ENCODE peak calls at places on chromosomes 11 and 22, in four cellular contexts. J, F, K and G are unnamed samples.

GRCh38 chr11:102940714-102941588 is 14.6 kb downstream of the MMP13 start:
- DNase-seq in K (peak), F (peak), J (peak), G (peak)

GRCh38 chr11:126348806-126349582 is 6.5 kb upstream of the ST3GAL4 start:
- DNase-seq in F (no peak), K (no peak), J (no peak), G (no peak)

GRCh38 chr11:96307748-96308133 is 35.3 kb downstream of the MAML2 start:
- DNase-seq in F (no peak), K (no peak), J (no peak), G (no peak)

GRCh38 chr22:42326786-42327185 is 56.3 kb upstream of the TCF20 start:
- DNase-seq in F (no peak), K (no peak), J (no peak), G (no peak)

GRCh38 chr11:103699216-103699615 is 337.2 kb upstream of the DDI1 start:
- DNase-seq in K (no peak), F (no peak), J (no peak), G (no peak)

GRCh38 chr11:69928124-69928523 is 108.9 kb upstream of the FGF3 start:
- DNase-seq in J (no peak), K (no peak), F (no peak), G (no peak)

GRCh38 chr22:19984201-19984753 is 32.3 kb downstream of the ARVCF start:
- DNase-seq in J (peak), F (no peak), K (no peak), G (no peak)

GRCh38 chr11:14413307-14414072 is 54.5 kb upstream of the RRAS2 start:
- DNase-seq in J (peak), K (peak), F (no peak), G (no peak)

GRCh38 chr22:43237280-43237679 is 50.3 kb upstream of the TTLL12 start:
- DNase-seq in F (no peak), J (no peak), K (no peak), G (no peak)

GRCh38 chr11:77669848-77670511 is 32.4 kb upstream of the CLNS1A start:
- DNase-seq in J (no peak), F (no peak), K (no peak), G (peak)

GRCh38 chr22:16915711-16916110 is 90.5 kb upstream of the XKR3 start:
- DNase-seq in K (no peak), F (no peak), J (no peak), G (no peak)

GRCh38 chr11:41508121-41508520 is 48.7 kb upstream of the LRRC4C start:
- DNase-seq in F (no peak), K (no peak), J (no peak), G (no peak)

GRCh38 chr11:45887587-45887986 is 2.1 kb downstream of the MAPK8IP1 start:
- DNase-seq in J (no peak), K (no peak), F (no peak), G (no peak)

GRCh38 chr11:67289226-67289650 is at the start of gene ANKRD13D:
- DNase-seq in J (peak), F (no peak), K (no peak), G (no peak)

GRCh38 chr11:46475926-46476545 is 84.5 kb upstream of the CHRM4 start:
- DNase-seq in F (peak), K (no peak), J (no peak), G (no peak)

GRCh38 chr11:12867531-12867930 is 141.6 kb upstream of the RASSF10 start:
- DNase-seq in K (no peak), J (peak), F (no peak), G (no peak)

GRCh38 chr11:70299636-70300035 is 29.1 kb downstream of the PPFIA1 start:
- DNase-seq in F (no peak), J (no peak), K (no peak), G (no peak)

GRCh38 chr22:21457023-21457787 is 10.0 kb upstream of the TMEM191C start:
- DNase-seq in K (no peak), J (no peak), F (no peak), G (peak)

GRCh38 chr11:7495997-7496545 is 10.8 kb downstream of the OLFML1 start:
- DNase-seq in F (peak), K (no peak), J (no peak), G (no peak)

GRCh38 chr11:19323502-19323901 is 82.8 kb upstream of the E2F8 start:
- DNase-seq in F (no peak), K (no peak), J (no peak), G (no peak)

GRCh38 chr11:43920598-43921419 is 21.6 kb upstream of the C11orf96 start:
- DNase-seq in K (no peak), J (peak), F (no peak), G (peak)

GRCh38 chr11:47078751-47079524 is 97.7 kb downstream of the ARFGAP2 start:
- DNase-seq in J (no peak), K (no peak), F (no peak), G (no peak)

GRCh38 chr11:128619540-128620305 is 32.4 kb upstream of the ETS1 start:
- DNase-seq in F (no peak), J (no peak), K (no peak), G (no peak)

GRCh38 chr11:118161786-118162185 is 9.2 kb upstream of the SCN4B start:
- DNase-seq in K (no peak), F (no peak), J (no peak), G (no peak)

GRCh38 chr11:89633125-89633695 is 76.9 kb upstream of the TRIM77 start:
- DNase-seq in J (no peak), F (no peak), K (no peak), G (no peak)

GRCh38 chr22:35379146-35379993 is 1.5 kb upstream of the HMOX1 start:
- DNase-seq in F (no peak), J (no peak), K (no peak), G (peak)

GRCh38 chr22:35378547-35379078 is 2.3 kb upstream of the HMOX1 start:
- DNase-seq in K (no peak), J (no peak), F (no peak), G (peak)

GRCh38 chr22:35377735-35378134 is 3.2 kb upstream of the HMOX1 start:
- DNase-seq in K (no peak), F (no peak), J (no peak), G (no peak)

GRCh38 chr22:35375031-35375430 is 5.9 kb upstream of the HMOX1 start:
- DNase-seq in J (no peak), F (no peak), K (no peak), G (no peak)

GRCh38 chr22:35376728-35377472 is 4.0 kb upstream of the HMOX1 start:
- DNase-seq in F (peak), K (peak), J (peak), G (peak)
- TF ChIP-seq POLR2A in F (no peak), K (peak), J (peak), G (no peak)

DNA sequence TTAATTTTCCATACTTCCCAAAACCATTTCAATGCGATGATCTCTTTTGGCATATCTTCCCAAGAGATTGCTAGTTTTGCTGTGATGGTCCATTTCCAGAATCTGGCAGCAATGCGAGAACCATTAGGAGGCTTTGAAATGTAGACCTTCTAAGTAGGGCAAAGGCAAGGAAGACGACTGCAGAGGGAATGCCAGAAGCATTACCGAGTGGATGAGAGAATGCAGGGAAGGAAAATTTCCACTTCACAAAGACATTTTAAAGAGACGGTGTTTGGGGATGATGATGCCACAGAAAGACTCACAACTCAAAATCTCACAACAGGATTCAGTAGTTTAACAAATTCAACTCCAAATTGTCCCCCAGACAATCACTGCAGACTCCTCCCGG is 467 bp upstream of the CEP126 start:
- DNase-seq in F (no peak), J (no peak), K (no peak), G (no peak)
- TF ChIP-seq CBX5 in F (no peak), J (no peak), K (no peak), G (no peak)

GRCh38 chr11:65415499-65416340 is 6.9 kb upstream of the NEAT1 start:
- DNase-seq in F (no peak), J (no peak), K (no peak), G (peak)

GRCh38 chr11:65417702-65418430 is 4.7 kb upstream of the NEAT1 start:
- DNase-seq in F (no peak), K (no peak), J (peak), G (no peak)

GRCh38 chr11:65417221-65417701 is 5.3 kb upstream of the NEAT1 start:
- DNase-seq in J (no peak), K (no peak), F (no peak), G (no peak)

GRCh38 chr11:65414776-65415498 is 7.7 kb upstream of the NEAT1 start:
- DNase-seq in F (no peak), K (no peak), J (no peak), G (no peak)

DNA sequence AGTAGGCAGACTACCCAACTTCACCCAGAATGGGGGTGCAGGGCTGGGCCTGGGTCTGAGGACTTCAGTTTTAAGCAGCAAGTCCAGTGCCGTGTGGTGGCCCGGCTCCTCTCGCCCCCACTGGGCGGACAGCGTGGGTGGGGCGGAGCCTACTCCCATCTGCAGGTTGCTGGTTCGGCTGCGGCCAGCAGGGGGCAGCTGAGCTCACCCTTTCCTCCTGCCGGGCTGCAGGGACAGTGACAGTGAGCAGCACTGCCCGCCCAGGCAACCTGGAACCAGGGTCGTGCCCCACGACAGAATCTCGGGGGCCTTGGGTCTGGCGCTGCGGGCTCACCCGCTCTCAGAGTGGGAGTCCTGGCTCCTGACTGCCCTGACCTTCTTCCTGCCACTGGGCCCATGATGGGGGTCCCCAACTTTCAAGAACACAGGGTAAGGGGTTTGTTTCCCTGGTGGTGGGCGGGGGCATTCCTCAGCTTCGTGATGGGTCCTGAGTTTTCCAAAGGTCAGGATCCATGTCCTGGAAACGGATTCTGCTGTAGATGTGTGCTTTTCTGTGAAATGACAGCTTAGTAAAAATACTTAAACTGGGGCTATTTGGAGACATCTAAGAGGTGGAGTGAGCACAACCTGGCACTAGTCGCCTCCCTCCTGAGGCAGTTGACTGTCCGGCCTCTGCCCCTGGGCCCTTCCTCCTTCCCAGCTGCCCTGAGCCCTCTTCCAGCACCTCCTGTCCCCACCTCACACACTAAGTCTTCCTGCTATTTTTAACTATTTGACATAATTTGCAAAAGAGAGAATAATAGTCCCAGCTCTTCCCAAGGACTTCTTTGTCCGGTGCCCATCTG is 6.0 kb upstream of the NEAT1 start:
- DNase-seq in J (peak), K (peak), F (no peak), G (peak)
- TF ChIP-seq POLR2A in J (no peak), K (no peak), F (peak), G (no peak)

GRCh38 chr11:64834723-64835615 is 9.5 kb downstream of the CDC42BPG start:
- DNase-seq in K (no peak), J (no peak), F (no peak), G (no peak)
- TF ChIP-seq CBX5 in K (no peak), J (no peak), F (no peak), G (no peak)

DNA sequence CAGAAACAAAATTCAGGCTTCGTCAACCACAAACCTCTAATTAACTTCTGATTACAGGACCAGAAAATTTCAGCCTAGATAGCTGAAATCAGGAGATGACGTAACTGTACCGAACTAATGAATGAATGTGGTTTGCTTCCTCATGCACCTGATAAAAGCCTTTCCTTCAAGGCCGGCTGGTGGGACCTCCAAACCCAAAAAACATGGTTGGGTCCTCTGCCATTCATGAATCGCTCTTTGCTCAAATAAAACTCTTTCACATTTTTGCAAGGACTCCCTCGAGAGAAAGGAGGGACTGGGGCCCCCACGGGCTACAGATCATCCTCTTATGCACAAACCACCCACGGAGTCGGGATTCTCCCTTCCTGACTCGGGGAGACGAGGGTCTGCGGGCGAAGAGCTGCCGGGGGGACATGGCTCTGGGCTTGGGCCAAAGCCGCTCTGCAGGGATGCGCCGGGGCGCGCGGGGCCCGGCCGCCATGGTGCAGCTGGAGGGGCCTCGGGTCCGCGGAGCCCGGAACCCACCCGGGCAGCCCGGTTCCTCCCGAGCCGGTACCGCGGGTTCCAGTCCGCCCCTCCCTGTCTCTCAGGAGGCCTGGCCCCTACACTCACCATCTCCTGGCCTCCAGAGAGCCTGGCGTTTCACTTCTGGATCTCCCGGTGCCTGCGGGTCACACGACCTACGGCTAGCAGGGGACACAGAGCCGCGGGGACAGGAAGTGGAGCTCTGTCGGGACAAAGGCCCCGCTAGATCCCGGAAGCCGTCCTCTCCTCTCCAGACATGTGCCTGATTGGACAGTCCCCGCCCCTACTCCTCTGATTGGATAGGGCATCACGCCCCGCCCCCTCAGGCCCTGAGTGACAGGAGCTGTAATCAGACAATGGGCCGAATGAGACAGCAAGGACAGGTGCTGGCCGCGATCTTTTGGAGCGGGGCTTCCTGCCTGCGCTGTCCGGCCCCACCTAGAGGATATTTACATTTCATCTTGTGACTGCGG is at the start of gene ZNF195:
- DNase-seq in F (peak), J (peak), K (peak), G (peak)
- TF ChIP-seq POLR2A in F (peak), J (peak), K (peak), G (peak)

GRCh38 chr11:104943561-104943960 is 24.8 kb downstream of the CASP4 start:
- DNase-seq in J (no peak), K (no peak), F (no peak), G (peak)

GRCh38 chr11:104944080-104944479 is 24.3 kb downstream of the CASP4 start:
- DNase-seq in F (no peak), K (no peak), J (no peak), G (peak)

DNA sequence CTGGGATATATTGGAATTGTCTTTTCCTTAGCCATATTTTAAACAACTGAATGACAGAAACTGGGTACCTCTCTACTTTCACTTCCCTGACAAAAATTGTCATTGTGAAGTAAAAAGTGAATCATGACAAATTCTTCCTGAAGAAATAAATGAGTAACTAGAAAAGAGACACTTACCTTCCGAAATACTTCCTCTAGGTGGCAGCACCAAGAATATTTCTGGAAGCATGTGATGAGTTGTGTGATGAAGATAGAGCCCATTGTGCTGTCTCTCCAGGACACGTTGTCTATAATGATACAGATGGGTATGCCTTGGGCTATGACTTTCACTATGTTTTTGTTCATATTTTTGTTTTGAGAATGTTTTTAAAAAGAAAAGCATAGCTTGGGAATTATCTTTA is 21.5 kb downstream of the CASP4 start:
- DNase-seq in J (no peak), K (no peak), F (peak), G (peak)
- TF ChIP-seq CBX5 in J (no peak), K (no peak), F (no peak), G (no peak)

DNA sequence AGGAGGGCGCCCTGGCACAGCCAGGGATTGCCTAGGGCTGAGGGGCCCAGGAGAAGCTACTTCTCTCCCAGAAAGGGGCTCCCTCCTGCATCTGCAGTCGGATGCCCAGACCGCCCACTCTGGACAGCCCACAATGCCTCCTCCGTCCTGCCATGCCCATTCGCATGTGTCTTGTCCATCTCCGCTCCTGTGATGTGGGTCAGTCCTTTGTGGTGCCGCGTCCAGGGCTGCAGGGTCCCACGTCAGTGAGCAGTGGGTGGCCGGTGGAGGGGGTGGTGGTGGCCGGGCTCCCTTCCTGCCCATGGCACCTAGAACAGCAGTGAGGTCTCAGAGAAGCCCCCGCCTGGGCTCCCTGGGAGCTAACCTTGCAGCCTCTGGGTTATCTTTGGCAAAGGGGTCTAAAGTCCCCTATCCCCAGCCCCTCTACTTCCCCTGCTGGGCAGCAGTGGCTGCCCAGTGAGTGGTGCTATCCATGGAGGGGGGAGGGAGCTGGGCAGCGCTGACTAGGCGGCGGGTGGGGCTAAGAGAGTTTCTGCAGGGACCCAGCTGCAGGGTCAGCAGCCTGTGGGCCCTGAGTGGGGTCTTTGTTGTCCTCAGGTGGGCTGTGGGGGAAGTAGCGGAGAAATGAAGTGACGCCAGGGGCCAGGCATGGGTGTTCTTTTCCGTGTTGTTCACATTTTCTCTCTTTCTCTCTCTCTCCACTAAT is 41.1 kb downstream of the KCNC1 start:
- DNase-seq in F (no peak), J (no peak), K (no peak), G (no peak)
- TF ChIP-seq POLR2A in F (no peak), J (no peak), K (no peak), G (no peak)

GRCh38 chr11:1092919-1093318 is 18.2 kb downstream of the MUC2 start:
- DNase-seq in F (no peak), J (no peak), K (no peak), G (no peak)
- TF ChIP-seq CBX5 in F (no peak), J (no peak), K (no peak), G (no peak)